ENCODE peak calls at places on chromosomes 11 and 22, in nine cellular contexts. A is heart left ventricle; H is Peyer's patch; O is CD4-positive, alpha-beta memory T cell; L is CD8-positive, alpha-beta T cell; I is heart right ventricle; C is tibial artery; Y is dorsolateral prefrontal cortex; F is AG04450. Z is an unnamed sample.
A peak's percentile ranks its signal among the peaks of the same experiment; 100 is the strongest.

GRCh38 chr11:125408281-125408680 is 87.8 kb downstream of the FEZ1 start:
- DNase-seq in L (no peak), O (no peak), F (no peak), H (no peak), C (no peak), I (peak; percentile 35), Y (no peak), A (no peak), Z (no peak)

GRCh38 chr22:46267431-46268279 is at the start of gene TTC38:
- DNase-seq in F (no peak), L (peak; percentile 41), A (peak; percentile 96), Y (peak; percentile 67), I (peak; percentile 96), O (peak; percentile 50), H (peak; percentile 96), C (peak; percentile 97), Z (peak; percentile 94)

GRCh38 chr11:70680781-70681281 is 282.5 kb downstream of the CTTN start:
- DNase-seq in L (no peak), O (no peak), H (no peak), I (no peak), F (no peak), Y (no peak), A (no peak), C (no peak), Z (no peak)

GRCh38 chr11:17382046-17382728 is 6.3 kb downstream of the KCNJ11 start:
- DNase-seq in C (no peak), H (no peak), F (no peak), I (no peak), L (no peak), A (no peak), O (no peak), Y (no peak), Z (no peak)

GRCh38 chr11:1826552-1827094 is 8.2 kb upstream of the SYT8 start:
- DNase-seq in I (peak; percentile 22), Y (no peak), C (peak; percentile 94), A (no peak), L (no peak), H (peak; percentile 69), O (no peak), F (no peak), Z (no peak)

GRCh38 chr22:22201185-22201924 is 43.2 kb upstream of the VPREB1 start:
- DNase-seq in F (peak; percentile 21), H (no peak), C (no peak), O (peak; percentile 37), A (peak; percentile 71), I (peak; percentile 50), Y (no peak), L (no peak), Z (no peak)

GRCh38 chr22:36510966-36511881 is 4.4 kb upstream of the FOXRED2 start:
- DNase-seq in Y (no peak), O (no peak), A (no peak), I (no peak), H (no peak), L (no peak), F (peak; percentile 24), C (no peak), Z (no peak)

GRCh38 chr22:45493286-45493771 is 9.4 kb upstream of the FBLN1 start:
- DNase-seq in H (no peak), Y (no peak), A (no peak), I (no peak), O (no peak), C (peak; percentile 84), F (no peak), L (no peak), Z (peak; percentile 90)

GRCh38 chr11:9263840-9264380 is 1.2 kb downstream of the DENND5A start:
- DNase-seq in O (peak; percentile 46), C (no peak), A (no peak), H (no peak), I (no peak), F (no peak), Y (no peak), L (peak; percentile 20), Z (no peak)

GRCh38 chr22:49699928-49700498 is 127.7 kb downstream of the BRD1 start:
- DNase-seq in A (no peak), F (no peak), O (no peak), L (no peak), Y (no peak), I (no peak), H (no peak), C (peak; percentile 53), Z (no peak)

GRCh38 chr11:41010361-41011050 is 448.9 kb downstream of the LRRC4C start:
- DNase-seq in Y (peak; percentile 26), O (no peak), A (no peak), I (no peak), F (no peak), C (no peak), L (no peak), H (no peak), Z (no peak)

GRCh38 chr11:61294717-61295595 is at the start of gene VWCE:
- DNase-seq in L (peak; percentile 58), I (peak; percentile 51), F (no peak), Y (peak; percentile 77), A (peak; percentile 70), C (peak; percentile 73), H (peak; percentile 73), O (peak; percentile 50), Z (no peak)

GRCh38 chr11:27391336-27392015 is 28.5 kb upstream of the CCDC34 start:
- DNase-seq in L (no peak), C (no peak), Y (no peak), I (no peak), O (no peak), A (no peak), H (no peak), F (no peak), Z (no peak)

GRCh38 chr22:18965526-18966421 is 29.7 kb upstream of the PRODH start:
- DNase-seq in L (no peak), F (no peak), Y (no peak), C (peak; percentile 60), I (no peak), H (peak; percentile 34), A (peak; percentile 50), O (no peak), Z (no peak)

GRCh38 chr22:19663286-19663815 is 51.0 kb upstream of the SEPTIN5 start:
- DNase-seq in C (peak; percentile 74), L (no peak), A (peak; percentile 84), H (no peak), O (no peak), Y (peak; percentile 74), F (peak; percentile 36), I (peak; percentile 71), Z (no peak)

GRCh38 chr22:23401111-23401909 is 178.8 kb downstream of the IGLL1 start:
- DNase-seq in Y (no peak), I (no peak), A (no peak), C (peak; percentile 65), F (peak; percentile 36), L (no peak), O (no peak), H (peak; percentile 37), Z (no peak)

GRCh38 chr11:101686514-101686913 is 102.7 kb upstream of the TRPC6 start:
- DNase-seq in Y (no peak), I (no peak), O (no peak), C (no peak), F (no peak), A (no peak), L (no peak), H (no peak), Z (no peak)

DNA sequence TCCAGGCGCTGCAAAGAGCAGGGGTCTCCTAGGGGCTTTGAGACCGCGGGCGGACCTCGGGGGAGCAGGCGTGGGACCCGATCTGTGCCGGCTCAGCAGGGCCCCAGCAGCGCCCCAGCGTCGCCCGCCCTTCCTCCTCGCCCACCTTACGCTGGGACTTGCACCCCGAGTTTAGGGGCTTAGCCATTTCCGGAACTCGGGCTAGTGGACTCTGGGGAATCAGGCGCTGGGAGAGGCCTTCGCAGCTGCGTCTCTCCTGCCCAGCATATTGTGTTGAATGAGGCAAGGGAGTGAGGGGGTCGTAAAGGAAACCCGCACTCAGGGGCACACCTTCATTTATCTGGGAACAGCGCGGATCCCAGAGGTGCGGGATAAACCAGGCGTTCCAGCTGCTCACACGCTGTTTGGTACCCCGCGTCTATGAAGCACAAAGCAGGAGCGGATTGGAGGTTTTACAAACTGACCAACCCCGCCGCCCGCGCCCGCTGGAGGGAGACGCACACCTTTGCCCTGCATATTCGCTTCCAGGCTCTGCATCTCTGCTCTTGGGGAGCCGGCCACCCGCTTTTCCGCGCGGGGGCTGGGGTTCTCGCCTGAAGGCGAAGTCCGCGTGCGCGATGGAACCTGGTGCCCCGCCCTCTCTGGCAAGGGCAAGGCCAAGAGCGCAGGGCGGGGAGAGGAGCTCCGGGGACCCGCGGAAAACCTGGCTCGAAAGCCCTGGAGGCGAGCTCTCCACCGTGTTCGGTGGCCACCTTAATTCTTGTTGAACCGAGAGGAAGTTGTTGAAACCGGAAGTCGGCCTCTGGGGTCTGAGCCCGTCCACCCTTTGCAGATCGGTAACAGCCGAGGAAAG is 6.7 kb upstream of the ALX4 start:
- DNase-seq in C (peak; percentile 51), I (no peak), Y (no peak), H (peak; percentile 30), F (no peak), A (no peak), L (no peak), O (no peak), Z (no peak)
- H3K27me3 ChIP-seq in C (no peaks in the 10 kb centered on the region), I (peaks cover 33% of the 10 kb centered on the region), Y (peaks cover 79% of the 10 kb centered on the region), H (no peaks in the 10 kb centered on the region), F (peaks cover 98% of the 10 kb centered on the region), A (peaks cover 100% of the 10 kb centered on the region), L (peaks cover 28% of the 10 kb centered on the region), O (peaks cover 43% of the 10 kb centered on the region), Z (peaks cover 45% of the 10 kb centered on the region)

GRCh38 chr22:20951151-20951931 is 15.7 kb upstream of the AIFM3 start:
- DNase-seq in H (peak; percentile 51), O (no peak), I (no peak), A (no peak), L (no peak), F (no peak), C (no peak), Y (no peak), Z (no peak)
- H3K4me3 ChIP-seq in H (no peak overlapping the region), O (no peak overlapping the region), I (no peak overlapping the region), A (no peak overlapping the region), L (no peak overlapping the region), F (no peak overlapping the region), C (no peak overlapping the region), Y (no peak overlapping the region), Z (no peak overlapping the region)

GRCh38 chr11:72631806-72632731 is 42.2 kb downstream of the PDE2A start:
- DNase-seq in Y (no peak), A (peak; percentile 84), O (no peak), F (no peak), C (peak; percentile 72), H (no peak), I (peak; percentile 74), L (no peak), Z (peak; percentile 75)
- H3K27me3 ChIP-seq in Y (no peaks in the 10 kb centered on the region), A (no peaks in the 10 kb centered on the region), O (no peaks in the 10 kb centered on the region), F (peaks cover 59% of the 10 kb centered on the region), C (no peaks in the 10 kb centered on the region), H (no peaks in the 10 kb centered on the region), I (no peaks in the 10 kb centered on the region), L (no peaks in the 10 kb centered on the region), Z (no peaks in the 10 kb centered on the region)

GRCh38 chr11:132099692-132100091 is 729.3 kb downstream of the NTM start:
- DNase-seq in C (no peak), H (no peak), A (no peak), L (no peak), O (no peak), I (peak; percentile 21), F (no peak), Y (no peak), Z (no peak)

GRCh38 chr11:132100583-132100982 is 730.2 kb downstream of the NTM start:
- DNase-seq in L (no peak), H (no peak), I (no peak), Y (no peak), F (no peak), C (no peak), A (no peak), O (no peak), Z (no peak)

GRCh38 chr11:132093861-132094260 is 723.4 kb downstream of the NTM start:
- DNase-seq in F (no peak), O (no peak), C (no peak), A (no peak), L (no peak), I (no peak), H (no peak), Y (no peak), Z (no peak)

GRCh38 chr11:132095230-132096165 is 725.1 kb downstream of the NTM start:
- DNase-seq in O (no peak), F (no peak), I (no peak), A (no peak), L (no peak), C (no peak), Y (peak; percentile 71), H (no peak), Z (no peak)
- H3K4me3 ChIP-seq in O (no peak overlapping the region), F (no peak overlapping the region), I (no peak overlapping the region), A (no peak overlapping the region), L (no peak overlapping the region), C (no peak overlapping the region), Y (no peak overlapping the region), H (no peak overlapping the region), Z (no peak overlapping the region)